ENCODE peak calls at places on chromosome 4, in five cellular contexts. N is kidney tubule cell, W is brain microvascular endothelial cell, Z is hypothalamus, J is nucleus accumbens. R is an unnamed sample.

GRCh38 chr4:89254847-89255246 is 52.8 kb downstream of the GPRIN3 start:
- DNase-seq in N (peak; percentile 51), W (no peak), Z (no peak), J (no peak), R (no peak)

GRCh38 chr4:17763931-17764330 is 17.5 kb downstream of the FAM184B start:
- DNase-seq in N (no peak), W (no peak), Z (no peak), J (no peak), R (no peak)

GRCh38 chr4:22515888-22516541 is at the start of gene ADGRA3:
- DNase-seq in N (peak; percentile 87), W (peak; percentile 38), Z (peak; percentile 43), J (peak; percentile 32), R (peak; percentile 72)

GRCh38 chr4:148790691-148791090 is 348.5 kb upstream of the NR3C2 start:
- DNase-seq in N (peak; percentile 83), W (no peak), Z (no peak), J (no peak), R (no peak)

GRCh38 chr4:113998531-113998930 is 19.1 kb upstream of the ARSJ start:
- DNase-seq in N (no peak), W (no peak), Z (no peak), J (no peak), R (no peak)

GRCh38 chr4:188660796-188661195 is 521.6 kb downstream of the TRIML1 start:
- DNase-seq in N (no peak), W (no peak), Z (peak; percentile 68), J (peak; percentile 67), R (no peak)

GRCh38 chr4:3747582-3747906 is 18.6 kb upstream of the ADRA2C start:
- DNase-seq in N (no peak), W (no peak), Z (no peak), J (no peak), R (no peak)

GRCh38 chr4:124111922-124112321 is 600.6 kb downstream of the ANKRD50 start:
- DNase-seq in N (peak; percentile 83), W (peak; percentile 67), Z (no peak), J (no peak), R (no peak)

GRCh38 chr4:151443777-151444176 is 34.8 kb downstream of the FHIP1A start:
- DNase-seq in N (no peak), W (no peak), Z (no peak), J (no peak), R (no peak)

R was measured in lung.